ENCODE peak calls at places on chromosome 6, in ten cellular contexts. E, P, Z, S, L, Q, V, J, H and Y are unnamed samples.
A peak's percentile ranks its signal among the peaks of the same experiment; 100 is the strongest.

GRCh38 chr6:47298475-47298874 is 11.2 kb downstream of the TNFRSF21 start:
- DNase-seq in E (no peak), P (no peak), Z (no peak), S (no peak), L (no peak), Q (no peak), V (no peak), J (no peak), H (no peak), Y (no peak)

GRCh38 chr6:168156742-168157265 is 77.8 kb upstream of the FRMD1 start:
- DNase-seq in E (peak; percentile 6), P (no peak), Z (no peak), S (no peak), L (no peak), Q (no peak), V (no peak), J (no peak), H (peak; percentile 60), Y (no peak)

GRCh38 chr6:33904050-33904827 is 100.4 kb upstream of the MLN start:
- DNase-seq in E (no peak), P (no peak), Z (peak; percentile 89), S (no peak), L (no peak), Q (peak; percentile 80), V (no peak), J (no peak), H (no peak), Y (peak; percentile 25)

GRCh38 chr6:84522135-84522535 is 242.3 kb downstream of the TBX18 start:
- DNase-seq in E (no peak), P (no peak), Z (no peak), S (peak; percentile 54), L (no peak), Q (no peak), V (peak; percentile 69), J (peak; percentile 69), H (no peak), Y (no peak)

GRCh38 chr6:7150381-7151064 is 42.8 kb downstream of the RREB1 start:
- DNase-seq in E (no peak), P (no peak), Z (no peak), S (no peak), L (no peak), Q (no peak), V (no peak), J (no peak), H (no peak), Y (no peak)

GRCh38 chr6:14458669-14459266 is 341.2 kb downstream of the CD83 start:
- DNase-seq in E (no peak), P (no peak), Z (no peak), S (no peak), L (no peak), Q (no peak), V (peak; percentile 97), J (peak; percentile 13), H (no peak), Y (no peak)

GRCh38 chr6:27281105-27281539 is 31.0 kb downstream of the POM121L2 start:
- DNase-seq in E (no peak), P (no peak), Z (no peak), S (no peak), L (no peak), Q (no peak), V (no peak), J (peak; percentile 63), H (no peak), Y (no peak)

GRCh38 chr6:7086488-7086887 is 21.3 kb upstream of the RREB1 start:
- DNase-seq in E (peak; percentile 30), P (peak; percentile 51), Z (peak; percentile 81), S (peak; percentile 39), L (peak; percentile 55), Q (peak; percentile 77), V (peak; percentile 28), J (no peak), H (no peak), Y (peak; percentile 38)

GRCh38 chr6:31156647-31157046 is 955 bp downstream of the CCHCR1 start:
- DNase-seq in E (no peak), P (no peak), Z (no peak), S (no peak), L (no peak), Q (no peak), V (no peak), J (no peak), H (no peak), Y (no peak)

GRCh38 chr6:31157543-31158139 is at the start of gene CCHCR1:
- DNase-seq in E (no peak), P (no peak), Z (no peak), S (no peak), L (no peak), Q (no peak), V (no peak), J (no peak), H (no peak), Y (no peak)

GRCh38 chr6:31161216-31162126 is 3.1 kb downstream of the TCF19 start:
- DNase-seq in E (no peak), P (no peak), Z (no peak), S (no peak), L (no peak), Q (no peak), V (no peak), J (no peak), H (no peak), Y (no peak)

GRCh38 chr6:31158863-31159855 is 770 bp downstream of the TCF19 start:
- DNase-seq in E (no peak), P (no peak), Z (peak; percentile 79), S (peak; percentile 14), L (no peak), Q (no peak), V (no peak), J (no peak), H (no peak), Y (no peak)

DNA sequence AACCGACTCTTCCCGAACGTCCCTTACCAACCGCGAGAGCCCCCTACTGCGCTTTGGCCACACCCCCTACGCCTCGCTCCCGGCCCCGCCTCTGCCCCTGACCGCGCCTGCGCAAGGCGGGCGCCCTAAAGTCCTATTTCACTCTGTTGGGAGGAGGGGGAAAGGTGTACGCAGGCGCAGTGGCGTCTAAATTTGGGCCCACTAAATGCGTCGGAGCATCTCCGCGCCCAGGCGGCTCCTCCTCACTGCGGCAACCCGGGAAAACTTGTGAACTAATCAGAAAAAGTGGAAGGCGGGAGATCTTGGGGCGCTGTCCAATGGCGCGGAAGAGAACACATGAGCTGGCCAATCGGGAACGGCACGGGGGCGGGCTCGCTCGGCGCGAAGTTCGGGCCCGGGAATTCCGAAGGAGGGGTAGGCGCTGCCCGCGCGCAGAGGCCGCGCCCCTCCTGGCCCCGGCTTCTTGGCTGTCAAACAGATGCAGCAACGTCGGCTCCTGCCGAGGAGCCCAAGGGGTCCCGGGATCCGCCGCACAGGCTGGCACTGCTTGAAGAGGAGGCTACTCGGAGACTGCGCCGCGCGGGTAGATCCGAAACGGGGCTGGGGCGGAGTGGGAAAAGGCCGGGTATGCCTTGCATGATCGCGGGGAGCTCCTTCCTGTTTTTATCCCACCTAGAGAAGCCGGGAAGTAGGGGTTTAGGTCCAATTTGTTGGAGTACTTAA is at the start of gene TCF19:
- DNase-seq in E (peak; percentile 99), P (peak; percentile 99), Z (peak; percentile 99), S (peak; percentile 99), L (peak; percentile 99), Q (peak; percentile 100), V (peak; percentile 99), J (peak; percentile 98), H (peak; percentile 100), Y (peak; percentile 99)
- TF ChIP-seq POLR2A in E (peak; percentile 58), P (no peak), Z (peak; percentile 32), S (peak; percentile 55), L (no peak), Q (no peak), V (no peak), J (peak; percentile 32), H (no peak), Y (no peak)

DNA sequence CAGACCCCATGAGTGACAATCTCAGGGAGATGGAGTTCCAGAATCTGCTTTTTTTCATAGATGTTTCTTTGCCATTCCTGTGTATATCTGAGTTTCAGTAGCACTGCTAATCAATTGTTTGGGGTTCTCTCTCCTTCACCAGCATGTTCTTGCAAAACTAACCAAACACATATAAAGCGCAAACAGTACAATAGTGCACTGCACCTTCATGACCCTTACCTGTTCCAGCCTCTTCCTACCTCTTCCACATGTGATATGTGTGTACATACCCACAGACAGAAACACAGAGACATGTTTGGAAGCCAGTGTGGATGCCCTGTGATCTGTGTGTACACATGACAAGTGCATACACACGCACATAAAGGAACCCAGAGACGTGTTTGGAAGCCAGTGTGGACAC is 1.8 kb upstream of the CEP43 start:
- DNase-seq in E (no peak), P (no peak), Z (no peak), S (no peak), L (no peak), Q (no peak), V (no peak), J (no peak), H (no peak), Y (no peak)
- H3K27ac ChIP-seq in E (no peak overlapping the region), P (peak overlapping the region; percentile 50), Z (no peak overlapping the region), S (no peak overlapping the region), L (no peak overlapping the region), Q (no peak overlapping the region), V (no peak overlapping the region), J (no peak overlapping the region), H (no peak overlapping the region), Y (no peak overlapping the region)

DNA sequence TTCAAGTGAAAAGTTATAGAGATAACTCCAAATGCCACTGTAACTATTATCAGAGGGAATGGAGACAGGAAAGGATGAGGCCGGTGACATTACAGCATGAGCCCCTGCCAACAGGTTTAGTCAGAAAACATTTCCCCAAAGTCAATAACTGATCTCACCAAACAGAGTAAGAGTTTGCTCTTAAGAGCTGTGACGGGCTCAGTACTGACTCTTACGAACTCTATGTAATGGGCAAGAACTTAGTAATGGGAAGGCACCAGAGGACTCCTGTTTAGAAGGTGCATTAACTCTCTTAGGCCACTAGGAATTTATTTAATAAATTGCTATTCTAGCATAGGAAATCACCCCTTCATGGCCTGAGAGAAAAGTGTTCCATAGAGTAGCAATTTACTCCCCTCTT is 76.8 kb downstream of the SAMD5 start:
- DNase-seq in E (no peak), P (peak; percentile 23), Z (no peak), S (no peak), L (no peak), Q (no peak), V (no peak), J (no peak), H (no peak), Y (no peak)
- TF ChIP-seq CTCF in E (no peak), P (no peak), Z (no peak), S (no peak), L (no peak), Q (no peak), V (no peak), J (no peak), H (no peak), Y (no peak)

GRCh38 chr6:16146527-16146955 is 17.7 kb downstream of the MYLIP start:
- DNase-seq in E (no peak), P (no peak), Z (no peak), S (no peak), L (no peak), Q (no peak), V (no peak), J (no peak), H (no peak), Y (no peak)

GRCh38 chr6:16153451-16153850 is 24.6 kb downstream of the MYLIP start:
- DNase-seq in E (no peak), P (no peak), Z (no peak), S (no peak), L (no peak), Q (no peak), V (no peak), J (no peak), H (no peak), Y (no peak)

GRCh38 chr6:16149305-16149704 is 20.4 kb downstream of the MYLIP start:
- DNase-seq in E (no peak), P (no peak), Z (no peak), S (no peak), L (no peak), Q (no peak), V (no peak), J (no peak), H (no peak), Y (no peak)

GRCh38 chr6:16148498-16148897 is 19.6 kb downstream of the MYLIP start:
- DNase-seq in E (no peak), P (no peak), Z (no peak), S (no peak), L (no peak), Q (peak; percentile 73), V (no peak), J (peak; percentile 26), H (no peak), Y (no peak)

GRCh38 chr6:16150098-16150497 is 21.2 kb downstream of the MYLIP start:
- DNase-seq in E (no peak), P (no peak), Z (no peak), S (no peak), L (no peak), Q (no peak), V (no peak), J (no peak), H (no peak), Y (no peak)
- TF ChIP-seq POLR2A in E (no peak), P (no peak), Z (no peak), S (no peak), L (no peak), Q (no peak), V (no peak), J (no peak), H (no peak), Y (no peak)